ENCODE peak calls at places on chromosomes 5 and 9, in four cellular contexts. G is HCT116, U is PC-3, N is SK-N-SH. I is an unnamed sample.

GRCh38 chr5:39898731-39899130 is 474.0 kb upstream of the DAB2 start:
- DNase-seq in G (no peak), U (no peak), N (no peak), I (no peak)

GRCh38 chr9:16417101-16417500 is 453.4 kb downstream of the BNC2 start:
- DNase-seq in G (no peak), U (peak; percentile 86), N (no peak), I (peak; percentile 92)

GRCh38 chr9:77575785-77576184 is 72.3 kb downstream of the GNA14 start:
- DNase-seq in G (no peak), U (peak; percentile 32), N (no peak), I (peak; percentile 39)

GRCh38 chr5:93585054-93585751 is 2.2 kb downstream of the NR2F1 start:
- DNase-seq in G (no peak), U (peak; percentile 49), N (peak; percentile 77), I (peak; percentile 66)

GRCh38 chr5:172931001-172931536 is 28.2 kb upstream of the RPL26L1 start:
- DNase-seq in G (no peak), U (peak; percentile 90), N (no peak), I (peak; percentile 97)

GRCh38 chr9:34452568-34452967 is 5.8 kb downstream of the FAM219A start:
- DNase-seq in G (no peak), U (no peak), N (no peak), I (no peak)

GRCh38 chr9:136052433-136052880 is 42.6 kb downstream of the NACC2 start:
- DNase-seq in G (no peak), U (peak; percentile 33), N (no peak), I (peak; percentile 43)

GRCh38 chr5:80975065-80975464 is 14.9 kb downstream of the RASGRF2 start:
- DNase-seq in G (no peak), U (peak; percentile 78), N (no peak), I (no peak)

GRCh38 chr9:76321185-76321828 is 72.9 kb downstream of the RFK start:
- DNase-seq in G (no peak), U (peak; percentile 32), N (peak; percentile 9), I (peak; percentile 43)

GRCh38 chr5:77960863-77961396 is 184.8 kb upstream of the TBCA start:
- DNase-seq in G (no peak), U (no peak), N (no peak), I (no peak)

GRCh38 chr9:133098104-133098754 is 22.8 kb downstream of the RALGDS start:
- DNase-seq in G (no peak), U (no peak), N (no peak), I (no peak)

GRCh38 chr5:162529886-162530285 is 462.3 kb downstream of the GABRG2 start:
- DNase-seq in G (no peak), U (no peak), N (no peak), I (no peak)

GRCh38 chr9:37943329-37944265 is 39.7 kb upstream of the SLC25A51 start:
- DNase-seq in G (peak; percentile 68), U (peak; percentile 84), N (no peak), I (peak; percentile 93)

GRCh38 chr5:133086366-133086875 is 34.6 kb downstream of the HSPA4 start:
- DNase-seq in G (no peak), U (no peak), N (no peak), I (peak; percentile 40)

GRCh38 chr9:136665111-136665703 is 2.5 kb downstream of the EGFL7 start:
- DNase-seq in G (no peak), U (no peak), N (peak; percentile 92), I (peak; percentile 49)

GRCh38 chr5:80977764-80978163 is 17.6 kb downstream of the RASGRF2 start:
- DNase-seq in G (no peak), U (no peak), N (no peak), I (no peak)

GRCh38 chr5:126624534-126624933 is 23.8 kb downstream of the PHAX start:
- DNase-seq in G (peak; percentile 73), U (peak; percentile 66), N (no peak), I (peak; percentile 97)

GRCh38 chr9:104091708-104092107 is 2.4 kb upstream of the SMC2 start:
- DNase-seq in G (no peak), U (no peak), N (no peak), I (peak; percentile 67)

GRCh38 chr5:1212881-1213280 is 11.5 kb downstream of the SLC6A19 start:
- DNase-seq in G (no peak), U (no peak), N (no peak), I (no peak)

GRCh38 chr5:105197531-105197930 is 1634.9 kb upstream of the NUDT12 start:
- DNase-seq in G (no peak), U (no peak), N (no peak), I (no peak)

GRCh38 chr9:89999534-90000370 is 394.9 kb downstream of the GADD45G start:
- DNase-seq in G (no peak), U (peak; percentile 35), N (peak; percentile 23), I (peak; percentile 65)

GRCh38 chr9:18390393-18390792 is 83.6 kb upstream of the ADAMTSL1 start:
- DNase-seq in G (no peak), U (no peak), N (no peak), I (peak; percentile 84)

GRCh38 chr5:126896170-126896717 is 119.3 kb downstream of the LMNB1 start:
- DNase-seq in G (no peak), U (no peak), N (no peak), I (no peak)

GRCh38 chr5:166341708-166342329 is 1949.6 kb upstream of the WWC1 start:
- DNase-seq in G (no peak), U (no peak), N (no peak), I (no peak)

GRCh38 chr9:32483343-32483742 is 42.7 kb downstream of the RIGI start:
- DNase-seq in G (no peak), U (no peak), N (no peak), I (no peak)

GRCh38 chr5:172015346-172015745 is 8.9 kb upstream of the FBXW11 start:
- DNase-seq in G (no peak), U (no peak), N (no peak), I (no peak)

DNA sequence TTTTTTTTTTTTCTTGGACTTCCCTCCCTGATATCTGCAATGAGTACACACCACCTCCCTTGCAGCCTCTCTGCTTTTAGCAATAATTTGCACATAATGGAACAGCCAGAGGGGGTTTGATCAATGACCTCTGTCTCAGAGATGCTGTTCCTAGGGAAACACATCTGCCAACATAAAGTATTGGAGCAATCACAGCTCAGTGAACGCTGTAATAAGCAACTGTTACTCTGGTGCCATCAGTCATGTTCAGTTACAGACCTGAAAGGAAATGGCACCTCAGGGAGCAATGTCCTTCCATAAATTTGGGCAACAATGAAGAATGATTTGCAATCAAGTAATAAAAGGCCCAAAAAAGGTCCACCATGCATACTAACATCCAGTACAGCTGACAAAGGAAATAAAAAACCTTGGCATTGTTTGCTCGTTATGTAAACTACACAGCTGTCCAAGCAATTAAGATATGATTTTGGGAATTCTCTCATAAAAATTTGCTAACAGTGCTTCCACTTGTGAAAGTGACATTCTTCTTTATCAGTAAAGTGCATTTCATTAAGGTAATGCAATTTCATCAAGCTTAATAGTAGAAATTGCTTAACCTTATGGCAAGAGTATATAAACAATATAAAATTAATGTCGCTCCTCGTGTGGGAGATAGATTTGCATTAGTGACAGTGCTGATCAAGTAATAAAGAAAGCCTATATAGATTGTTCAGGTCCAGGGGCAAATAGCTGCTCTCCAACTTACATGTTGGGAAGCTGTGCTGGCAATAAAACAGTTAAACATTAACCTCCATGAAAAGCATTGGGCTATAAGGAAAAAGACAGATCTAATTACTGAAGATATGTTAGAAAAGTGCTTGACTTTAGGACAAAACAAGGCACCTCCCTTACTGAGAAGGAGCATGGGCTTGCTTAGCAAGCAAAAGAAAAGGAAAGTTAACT is 167.7 kb downstream of the RASEF start:
- DNase-seq in G (no peak), U (no peak), N (peak; percentile 41), I (no peak)
- H3K9me2 ChIP-seq in G (no peaks in the 10 kb centered on the region), U (no peaks in the 10 kb centered on the region), N (no peaks in the 10 kb centered on the region), I (no peaks in the 10 kb centered on the region)

DNA sequence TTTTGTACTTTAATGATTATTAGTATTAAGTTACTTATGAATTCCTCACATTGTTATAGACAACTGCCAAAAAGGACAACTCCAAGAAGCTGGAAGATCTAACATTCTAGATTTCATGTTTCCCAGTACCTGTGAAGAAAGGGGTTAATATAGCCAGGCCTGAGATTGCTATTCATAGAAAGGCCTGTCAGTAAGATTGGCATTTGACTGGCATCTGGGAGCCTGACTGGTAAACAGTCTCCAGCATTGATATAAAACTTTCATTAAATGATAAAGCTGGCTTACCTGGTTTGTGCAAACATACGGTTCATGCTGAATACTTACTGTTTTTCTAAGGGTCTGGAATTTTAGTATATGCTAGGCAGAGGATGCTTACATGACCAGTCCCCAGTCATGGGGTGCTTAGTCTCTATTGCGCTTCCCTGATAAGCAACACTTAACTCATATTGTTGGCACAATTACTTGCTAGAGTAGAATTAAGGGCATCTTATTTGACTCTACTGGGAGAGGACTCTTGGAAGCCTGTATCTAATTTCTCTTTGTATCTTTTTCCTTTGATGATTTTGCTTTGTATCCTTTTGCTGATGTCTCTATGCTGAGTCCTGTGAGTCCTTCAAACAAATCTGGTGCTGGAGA is 340.4 kb upstream of the SEMA6A start:
- DNase-seq in G (no peak), U (no peak), N (no peak), I (no peak)
- H3K9me2 ChIP-seq in G (no peaks in the 10 kb centered on the region), U (no peaks in the 10 kb centered on the region), N (no peaks in the 10 kb centered on the region), I (no peaks in the 10 kb centered on the region)

GRCh38 chr9:82893549-82893948 is 169.4 kb downstream of the RASEF start:
- DNase-seq in G (no peak), U (no peak), N (no peak), I (no peak)
- H3K9me2 ChIP-seq in G (no peaks in the 10 kb centered on the region), U (no peaks in the 10 kb centered on the region), N (no peaks in the 10 kb centered on the region), I (no peaks in the 10 kb centered on the region)

GRCh38 chr5:158470764-158471163 is 611.8 kb upstream of the CLINT1 start:
- DNase-seq in G (no peak), U (no peak), N (no peak), I (no peak)
- H3K9me2 ChIP-seq in G (no peaks in the 10 kb centered on the region), U (no peaks in the 10 kb centered on the region), N (no peaks in the 10 kb centered on the region), I (no peaks in the 10 kb centered on the region)

DNA sequence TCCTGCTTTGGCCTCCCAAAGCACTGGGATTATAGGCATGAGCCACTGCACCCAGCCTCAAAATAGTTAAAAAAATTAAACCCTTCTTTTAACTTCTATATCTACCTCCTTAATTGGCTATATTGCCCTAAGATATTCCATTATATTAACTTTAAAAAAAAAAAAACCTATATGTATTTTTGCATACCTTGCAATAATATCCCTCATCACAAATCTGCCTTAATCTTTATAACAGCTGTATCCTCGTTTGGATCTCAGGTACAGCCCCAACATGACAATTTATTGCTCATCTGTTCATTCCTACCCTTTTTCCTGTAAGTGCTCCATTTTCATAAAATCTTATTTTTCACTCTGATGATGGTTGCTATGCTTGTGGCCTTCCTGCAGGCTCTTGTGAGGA is 12.7 kb downstream of the GNPDA1 start:
- DNase-seq in G (no peak), U (no peak), N (no peak), I (no peak)
- H3K9me2 ChIP-seq in G (no peaks in the 10 kb centered on the region), U (no peaks in the 10 kb centered on the region), N (no peaks in the 10 kb centered on the region), I (no peaks in the 10 kb centered on the region)

GRCh38 chr9:85484235-85484634 is 257.5 kb downstream of the AGTPBP1 start:
- DNase-seq in G (no peak), U (no peak), N (no peak), I (no peak)
- H3K9me2 ChIP-seq in G (no peaks in the 10 kb centered on the region), U (no peaks in the 10 kb centered on the region), N (no peaks in the 10 kb centered on the region), I (no peaks in the 10 kb centered on the region)

GRCh38 chr9:87639949-87640348 is 86.0 kb upstream of the CTSL start:
- DNase-seq in G (no peak), U (no peak), N (peak; percentile 54), I (no peak)

GRCh38 chr9:87643111-87643650 is 82.7 kb upstream of the CTSL start:
- DNase-seq in G (no peak), U (no peak), N (no peak), I (no peak)

GRCh38 chr9:87641067-87641466 is 84.9 kb upstream of the CTSL start:
- DNase-seq in G (no peak), U (no peak), N (no peak), I (no peak)

GRCh38 chr9:87642330-87643110 is 83.4 kb upstream of the CTSL start:
- DNase-seq in G (no peak), U (no peak), N (no peak), I (no peak)

GRCh38 chr9:87640385-87640795 is 85.5 kb upstream of the CTSL start:
- DNase-seq in G (no peak), U (no peak), N (peak; percentile 78), I (no peak)
- H3K9me2 ChIP-seq in G (no peaks in the 10 kb centered on the region), U (no peaks in the 10 kb centered on the region), N (no peaks in the 10 kb centered on the region), I (no peaks in the 10 kb centered on the region)

I was measured in GM23248.